ENCODE peak calls at places on chromosomes 12 and 14, in seven cellular contexts. One of them, this sample, is unnamed.
A peak's percentile ranks its signal among the peaks of the same experiment; 100 is the strongest.

GRCh38 chr14:77498120-77498979 is at the start of gene ISM2:
- DNase-seq in PC-3: peak; percentile 44
- DNase-seq in hepatocyte: peak; percentile 69
- DNase-seq in HCT116: no peak
- DNase-seq in GM23248: peak; percentile 75
- DNase-seq in GM23338: peak; percentile 78
- DNase-seq in MM.1S: peak; percentile 16
- DNase-seq in this sample: peak; percentile 56

GRCh38 chr14:69483765-69484443 is 624 bp upstream of the PLEKHD1 start:
- DNase-seq in PC-3: peak; percentile 33
- DNase-seq in hepatocyte: peak; percentile 32
- DNase-seq in HCT116: no peak
- DNase-seq in GM23248: peak; percentile 32
- DNase-seq in GM23338: peak; percentile 73
- DNase-seq in MM.1S: no peak
- DNase-seq in this sample: no peak

GRCh38 chr12:111430418-111431353 is 25.0 kb downstream of the SH2B3 start:
- DNase-seq in PC-3: no peak
- DNase-seq in hepatocyte: no peak
- DNase-seq in HCT116: no peak
- DNase-seq in GM23248: no peak
- DNase-seq in GM23338: no peak
- DNase-seq in MM.1S: peak; percentile 34
- DNase-seq in this sample: no peak

GRCh38 chr12:102769323-102769916 is 147.6 kb downstream of the PAH start:
- DNase-seq in PC-3: peak; percentile 62
- DNase-seq in hepatocyte: peak; percentile 77
- DNase-seq in HCT116: peak; percentile 26
- DNase-seq in GM23248: peak; percentile 81
- DNase-seq in GM23338: peak; percentile 84
- DNase-seq in MM.1S: peak; percentile 49
- DNase-seq in this sample: peak; percentile 48

GRCh38 chr12:97921957-97922722 is 459.5 kb downstream of the RMST start:
- DNase-seq in PC-3: no peak
- DNase-seq in hepatocyte: no peak
- DNase-seq in HCT116: no peak
- DNase-seq in GM23248: peak; percentile 27
- DNase-seq in GM23338: no peak
- DNase-seq in MM.1S: no peak
- DNase-seq in this sample: no peak

GRCh38 chr14:104749111-104749649 is 3.8 kb upstream of the SIVA1 start:
- DNase-seq in PC-3: peak; percentile 70
- DNase-seq in hepatocyte: peak; percentile 84
- DNase-seq in HCT116: no peak
- DNase-seq in GM23248: peak; percentile 82
- DNase-seq in GM23338: no peak
- DNase-seq in MM.1S: no peak
- DNase-seq in this sample: peak; percentile 53

GRCh38 chr12:65818454-65819382 is 5.6 kb upstream of the HMGA2 start:
- DNase-seq in PC-3: peak; percentile 90
- DNase-seq in hepatocyte: no peak
- DNase-seq in HCT116: peak; percentile 75
- DNase-seq in GM23248: peak; percentile 66
- DNase-seq in GM23338: no peak
- DNase-seq in MM.1S: no peak
- DNase-seq in this sample: peak; percentile 83

GRCh38 chr12:1611775-1612174 is 17.3 kb upstream of the WNT5B start:
- DNase-seq in PC-3: no peak
- DNase-seq in hepatocyte: no peak
- DNase-seq in HCT116: no peak
- DNase-seq in GM23248: peak; percentile 95
- DNase-seq in GM23338: no peak
- DNase-seq in MM.1S: no peak
- DNase-seq in this sample: no peak

GRCh38 chr12:7933255-7933726 is 2.7 kb downstream of the SLC2A3 start:
- DNase-seq in PC-3: peak; percentile 85
- DNase-seq in hepatocyte: peak; percentile 89
- DNase-seq in HCT116: peak; percentile 94
- DNase-seq in GM23248: peak; percentile 97
- DNase-seq in GM23338: peak; percentile 97
- DNase-seq in MM.1S: peak; percentile 91
- DNase-seq in this sample: peak; percentile 79

GRCh38 chr12:96986883-96987523 is 79.9 kb downstream of the NEDD1 start:
- DNase-seq in PC-3: peak; percentile 59
- DNase-seq in hepatocyte: peak; percentile 49
- DNase-seq in HCT116: peak; percentile 27
- DNase-seq in GM23248: peak; percentile 63
- DNase-seq in GM23338: peak; percentile 78
- DNase-seq in MM.1S: peak; percentile 34
- DNase-seq in this sample: no peak

GRCh38 chr14:77076118-77076631 is 21.9 kb upstream of the CIPC start:
- DNase-seq in PC-3: no peak
- DNase-seq in hepatocyte: peak; percentile 67
- DNase-seq in HCT116: no peak
- DNase-seq in GM23248: no peak
- DNase-seq in GM23338: peak; percentile 77
- DNase-seq in MM.1S: no peak
- DNase-seq in this sample: no peak

GRCh38 chr12:21773263-21773741 is 1.2 kb downstream of the KCNJ8 start:
- DNase-seq in PC-3: peak; percentile 11
- DNase-seq in hepatocyte: peak; percentile 76
- DNase-seq in HCT116: peak; percentile 3
- DNase-seq in GM23248: peak; percentile 48
- DNase-seq in GM23338: peak; percentile 87
- DNase-seq in MM.1S: no peak
- DNase-seq in this sample: no peak

GRCh38 chr12:57779736-57780135 is 2.9 kb upstream of the TSFM start:
- DNase-seq in PC-3: no peak
- DNase-seq in hepatocyte: no peak
- DNase-seq in HCT116: no peak
- DNase-seq in GM23248: no peak
- DNase-seq in GM23338: no peak
- DNase-seq in MM.1S: no peak
- DNase-seq in this sample: no peak

GRCh38 chr14:64723691-64724577 is 19.7 kb downstream of the PLEKHG3 start:
- DNase-seq in PC-3: no peak
- DNase-seq in hepatocyte: peak; percentile 77
- DNase-seq in HCT116: no peak
- DNase-seq in GM23248: no peak
- DNase-seq in GM23338: no peak
- DNase-seq in MM.1S: no peak
- DNase-seq in this sample: no peak

GRCh38 chr12:19306366-19306765 is 132.9 kb upstream of the AEBP2 start:
- DNase-seq in PC-3: no peak
- DNase-seq in hepatocyte: no peak
- DNase-seq in HCT116: no peak
- DNase-seq in GM23248: no peak
- DNase-seq in GM23338: peak; percentile 8
- DNase-seq in MM.1S: no peak
- DNase-seq in this sample: no peak
- H3K9me2 ChIP-seq in PC-3: no peaks in the 10 kb centered on the region
- H3K9me2 ChIP-seq in hepatocyte: no peaks in the 10 kb centered on the region
- H3K9me2 ChIP-seq in HCT116: no peaks in the 10 kb centered on the region
- H3K9me2 ChIP-seq in GM23248: no peaks in the 10 kb centered on the region
- H3K9me2 ChIP-seq in GM23338: peaks cover 3% of the 10 kb centered on the region
- H3K9me2 ChIP-seq in MM.1S: no peaks in the 10 kb centered on the region
- H3K9me2 ChIP-seq in this sample: peaks cover 3% of the 10 kb centered on the region

GRCh38 chr12:50102186-50102585 is 1.6 kb upstream of the GPD1 start:
- DNase-seq in PC-3: no peak
- DNase-seq in hepatocyte: no peak
- DNase-seq in HCT116: no peak
- DNase-seq in GM23248: no peak
- DNase-seq in GM23338: no peak
- DNase-seq in MM.1S: no peak
- DNase-seq in this sample: no peak
- H3K27ac ChIP-seq in PC-3: no peak overlapping the region
- H3K27ac ChIP-seq in hepatocyte: peak overlapping the region; percentile 11
- H3K27ac ChIP-seq in HCT116: no peak overlapping the region
- H3K27ac ChIP-seq in GM23248: no peak overlapping the region
- H3K27ac ChIP-seq in GM23338: no peak overlapping the region
- H3K27ac ChIP-seq in MM.1S: no peak overlapping the region
- H3K27ac ChIP-seq in this sample: no peak overlapping the region

GRCh38 chr14:58690801-58691516 is 53.2 kb downstream of the DACT1 start:
- DNase-seq in PC-3: no peak
- DNase-seq in hepatocyte: no peak
- DNase-seq in HCT116: no peak
- DNase-seq in GM23248: no peak
- DNase-seq in GM23338: no peak
- DNase-seq in MM.1S: no peak
- DNase-seq in this sample: no peak
- TF ChIP-seq EZH2 in PC-3: no peak
- TF ChIP-seq EZH2 in hepatocyte: no peak
- TF ChIP-seq EZH2 in HCT116: no peak
- TF ChIP-seq EZH2 in GM23248: no peak
- TF ChIP-seq EZH2 in GM23338: no peak
- TF ChIP-seq EZH2 in MM.1S: no peak
- TF ChIP-seq EZH2 in this sample: no peak

GRCh38 chr14:101116486-101117130 is 213.1 kb upstream of the RTL1 start:
- DNase-seq in PC-3: no peak
- DNase-seq in hepatocyte: no peak
- DNase-seq in HCT116: no peak
- DNase-seq in GM23248: no peak
- DNase-seq in GM23338: no peak
- DNase-seq in MM.1S: no peak
- DNase-seq in this sample: no peak

GRCh38 chr14:101117543-101117942 is 214.0 kb upstream of the RTL1 start:
- DNase-seq in PC-3: no peak
- DNase-seq in hepatocyte: no peak
- DNase-seq in HCT116: no peak
- DNase-seq in GM23248: no peak
- DNase-seq in GM23338: no peak
- DNase-seq in MM.1S: no peak
- DNase-seq in this sample: no peak

GRCh38 chr14:101119830-101120571 is 216.5 kb upstream of the RTL1 start:
- DNase-seq in PC-3: no peak
- DNase-seq in hepatocyte: no peak
- DNase-seq in HCT116: no peak
- DNase-seq in GM23248: peak; percentile 10
- DNase-seq in GM23338: peak; percentile 34
- DNase-seq in MM.1S: no peak
- DNase-seq in this sample: no peak

GRCh38 chr14:101120636-101121398 is 217.3 kb upstream of the RTL1 start:
- DNase-seq in PC-3: no peak
- DNase-seq in hepatocyte: no peak
- DNase-seq in HCT116: no peak
- DNase-seq in GM23248: no peak
- DNase-seq in GM23338: no peak
- DNase-seq in MM.1S: no peak
- DNase-seq in this sample: no peak

DNA sequence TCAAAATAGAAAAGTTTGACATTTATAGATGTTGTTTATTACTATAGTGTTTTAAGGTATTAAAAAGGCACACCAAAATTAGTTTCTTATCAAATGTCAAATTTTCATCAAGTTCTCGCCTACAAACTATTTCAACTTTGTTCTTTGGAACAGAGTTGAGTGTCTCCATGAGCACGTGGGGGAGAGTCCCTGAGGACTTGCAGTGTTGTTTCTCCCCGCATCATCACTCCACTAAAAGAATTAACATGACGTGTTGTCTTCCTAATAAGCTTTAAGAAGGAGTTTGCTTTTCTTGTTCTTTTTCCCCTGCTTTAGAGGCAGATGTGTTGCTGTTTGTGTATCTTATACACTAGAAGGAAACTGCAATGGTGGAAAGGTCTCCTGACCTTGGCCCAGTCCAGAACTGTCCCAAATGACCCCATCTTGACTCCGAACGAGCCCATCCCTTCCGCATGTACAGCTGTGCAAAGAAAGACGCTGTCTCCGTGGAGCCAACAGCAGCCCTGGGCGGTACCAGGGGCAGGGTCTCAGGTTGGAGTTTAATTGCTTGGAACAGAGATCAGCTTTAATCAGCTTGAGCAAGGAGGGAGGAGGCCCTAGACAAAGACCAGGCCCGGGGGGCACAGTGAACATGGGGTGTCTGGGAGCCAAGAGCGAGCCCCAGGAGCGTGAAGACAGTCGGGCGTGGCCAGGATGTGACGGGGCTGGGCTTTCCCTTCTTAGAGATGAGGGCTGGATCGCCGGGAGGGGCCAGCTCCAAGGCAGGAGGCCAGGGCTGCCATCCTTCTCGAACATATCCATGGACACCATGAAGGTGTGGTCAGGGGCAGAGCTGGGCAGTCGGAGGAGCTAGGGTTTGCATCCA is 215.5 kb upstream of the RTL1 start:
- DNase-seq in PC-3: no peak
- DNase-seq in hepatocyte: no peak
- DNase-seq in HCT116: no peak
- DNase-seq in GM23248: no peak
- DNase-seq in GM23338: no peak
- DNase-seq in MM.1S: no peak
- DNase-seq in this sample: no peak
- H3K9me2 ChIP-seq in PC-3: no peaks in the 10 kb centered on the region
- H3K9me2 ChIP-seq in hepatocyte: no peaks in the 10 kb centered on the region
- H3K9me2 ChIP-seq in HCT116: no peaks in the 10 kb centered on the region
- H3K9me2 ChIP-seq in GM23248: no peaks in the 10 kb centered on the region
- H3K9me2 ChIP-seq in GM23338: peaks cover 5% of the 10 kb centered on the region
- H3K9me2 ChIP-seq in MM.1S: no peaks in the 10 kb centered on the region
- H3K9me2 ChIP-seq in this sample: no peaks in the 10 kb centered on the region

GRCh38 chr12:94948232-94948810 is 55.2 kb downstream of the NDUFA12 start:
- DNase-seq in PC-3: no peak
- DNase-seq in hepatocyte: no peak
- DNase-seq in HCT116: no peak
- DNase-seq in GM23248: no peak
- DNase-seq in GM23338: no peak
- DNase-seq in MM.1S: no peak
- DNase-seq in this sample: no peak

GRCh38 chr12:94952325-94952724 is 51.2 kb downstream of the NDUFA12 start:
- DNase-seq in PC-3: no peak
- DNase-seq in hepatocyte: no peak
- DNase-seq in HCT116: no peak
- DNase-seq in GM23248: peak; percentile 27
- DNase-seq in GM23338: no peak
- DNase-seq in MM.1S: no peak
- DNase-seq in this sample: no peak

GRCh38 chr12:94955193-94955592 is 48.3 kb downstream of the NDUFA12 start:
- DNase-seq in PC-3: no peak
- DNase-seq in hepatocyte: no peak
- DNase-seq in HCT116: no peak
- DNase-seq in GM23248: no peak
- DNase-seq in GM23338: no peak
- DNase-seq in MM.1S: no peak
- DNase-seq in this sample: no peak

GRCh38 chr12:94954029-94954685 is 49.3 kb downstream of the NDUFA12 start:
- DNase-seq in PC-3: peak; percentile 90
- DNase-seq in hepatocyte: peak; percentile 78
- DNase-seq in HCT116: peak; percentile 67
- DNase-seq in GM23248: peak; percentile 44
- DNase-seq in GM23338: no peak
- DNase-seq in MM.1S: no peak
- DNase-seq in this sample: peak; percentile 85

DNA sequence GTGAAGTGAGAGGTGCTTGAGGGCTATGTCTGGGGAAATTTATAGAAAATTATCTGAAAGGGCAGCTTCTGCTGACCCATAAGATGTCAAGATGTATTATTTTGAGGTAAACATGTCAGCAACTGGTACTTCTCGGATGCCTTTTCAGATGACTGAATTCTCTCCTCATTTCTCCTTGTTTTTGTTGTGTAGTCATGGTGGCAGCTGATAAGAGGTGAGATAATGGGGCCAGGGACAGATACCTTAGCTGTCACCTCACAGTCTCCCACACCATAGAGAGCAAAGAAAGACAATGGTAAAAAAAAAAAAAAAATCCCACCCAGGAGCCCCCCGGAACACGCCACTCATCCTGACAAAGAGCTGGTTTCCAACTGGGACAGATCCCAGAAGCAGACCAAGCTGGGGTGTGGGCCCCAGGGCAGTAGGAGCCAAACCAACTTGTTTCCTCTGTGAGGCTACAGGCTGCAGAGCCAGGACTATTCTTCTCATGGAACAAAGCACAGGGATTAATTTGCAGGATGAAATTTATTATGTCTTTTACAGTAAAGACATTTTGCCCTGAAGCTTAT is 52.3 kb downstream of the NDUFA12 start:
- DNase-seq in PC-3: no peak
- DNase-seq in hepatocyte: no peak
- DNase-seq in HCT116: no peak
- DNase-seq in GM23248: peak; percentile 17
- DNase-seq in GM23338: no peak
- DNase-seq in MM.1S: no peak
- DNase-seq in this sample: peak; percentile 1
- H3K27ac ChIP-seq in PC-3: no peak overlapping the region
- H3K27ac ChIP-seq in hepatocyte: peak overlapping the region; percentile 13
- H3K27ac ChIP-seq in HCT116: no peak overlapping the region
- H3K27ac ChIP-seq in GM23248: no peak overlapping the region
- H3K27ac ChIP-seq in GM23338: no peak overlapping the region
- H3K27ac ChIP-seq in MM.1S: no peak overlapping the region
- H3K27ac ChIP-seq in this sample: no peak overlapping the region

This sample was measured in PC-9.